ENCODE peak calls at places on chromosomes 1 and 21, in ten cellular contexts. One of them, this sample, is unnamed.

GRCh38 chr21:44093761-44094160 is 13.4 kb upstream of the PWP2 start:
- DNase-seq in AG10803: no peak
- DNase-seq in OCI-LY7: no peak
- DNase-seq in uterus: no peak
- DNase-seq in fibroblast of lung: no peak
- DNase-seq in fibroblast of mammary gland: no peak
- DNase-seq in lower lobe of right lung: no peak
- DNase-seq in AG09309: no peak
- DNase-seq in GM23338: no peak
- DNase-seq in kidney epithelial cell: no peak
- DNase-seq in this sample: no peak

GRCh38 chr1:86430376-86430775 is 6.4 kb downstream of the CLCA2 start:
- DNase-seq in AG10803: no peak
- DNase-seq in OCI-LY7: no peak
- DNase-seq in uterus: no peak
- DNase-seq in fibroblast of lung: no peak
- DNase-seq in fibroblast of mammary gland: no peak
- DNase-seq in lower lobe of right lung: no peak
- DNase-seq in AG09309: no peak
- DNase-seq in GM23338: no peak
- DNase-seq in kidney epithelial cell: no peak
- DNase-seq in this sample: no peak

GRCh38 chr1:64981602-64981981 is 15.2 kb upstream of the JAK1 start:
- DNase-seq in AG10803: no peak
- DNase-seq in OCI-LY7: no peak
- DNase-seq in uterus: no peak
- DNase-seq in fibroblast of lung: no peak
- DNase-seq in fibroblast of mammary gland: no peak
- DNase-seq in lower lobe of right lung: no peak
- DNase-seq in AG09309: no peak
- DNase-seq in GM23338: no peak
- DNase-seq in kidney epithelial cell: no peak
- DNase-seq in this sample: no peak

GRCh38 chr1:55155522-55155921 is 59.6 kb downstream of the USP24 start:
- DNase-seq in AG10803: no peak
- DNase-seq in OCI-LY7: no peak
- DNase-seq in uterus: no peak
- DNase-seq in fibroblast of lung: peak
- DNase-seq in fibroblast of mammary gland: peak
- DNase-seq in lower lobe of right lung: peak
- DNase-seq in AG09309: no peak
- DNase-seq in GM23338: peak
- DNase-seq in kidney epithelial cell: no peak
- DNase-seq in this sample: no peak

GRCh38 chr1:88701275-88701674 is 17.2 kb downstream of the PKN2 start:
- DNase-seq in AG10803: no peak
- DNase-seq in OCI-LY7: peak
- DNase-seq in uterus: no peak
- DNase-seq in fibroblast of lung: no peak
- DNase-seq in fibroblast of mammary gland: no peak
- DNase-seq in lower lobe of right lung: no peak
- DNase-seq in AG09309: no peak
- DNase-seq in GM23338: no peak
- DNase-seq in kidney epithelial cell: no peak
- DNase-seq in this sample: no peak

GRCh38 chr1:159175571-159175970 is 4.2 kb downstream of the CADM3 start:
- DNase-seq in AG10803: no peak
- DNase-seq in OCI-LY7: no peak
- DNase-seq in uterus: no peak
- DNase-seq in fibroblast of lung: no peak
- DNase-seq in fibroblast of mammary gland: no peak
- DNase-seq in lower lobe of right lung: no peak
- DNase-seq in AG09309: no peak
- DNase-seq in GM23338: no peak
- DNase-seq in kidney epithelial cell: no peak
- DNase-seq in this sample: no peak

GRCh38 chr1:78491311-78492071 is 717 bp downstream of the PTGFR start:
- DNase-seq in AG10803: peak
- DNase-seq in OCI-LY7: no peak
- DNase-seq in uterus: peak
- DNase-seq in fibroblast of lung: peak
- DNase-seq in fibroblast of mammary gland: peak
- DNase-seq in lower lobe of right lung: no peak
- DNase-seq in AG09309: no peak
- DNase-seq in GM23338: peak
- DNase-seq in kidney epithelial cell: peak
- DNase-seq in this sample: no peak

GRCh38 chr1:222095606-222096475 is 354.0 kb upstream of the DUSP10 start:
- DNase-seq in AG10803: no peak
- DNase-seq in OCI-LY7: peak
- DNase-seq in uterus: peak
- DNase-seq in fibroblast of lung: no peak
- DNase-seq in fibroblast of mammary gland: peak
- DNase-seq in lower lobe of right lung: no peak
- DNase-seq in AG09309: no peak
- DNase-seq in GM23338: peak
- DNase-seq in kidney epithelial cell: no peak
- DNase-seq in this sample: no peak

GRCh38 chr1:17010601-17011438 is 908 bp downstream of the ATP13A2 start:
- DNase-seq in AG10803: peak
- DNase-seq in OCI-LY7: peak
- DNase-seq in uterus: peak
- DNase-seq in fibroblast of lung: peak
- DNase-seq in fibroblast of mammary gland: peak
- DNase-seq in lower lobe of right lung: peak
- DNase-seq in AG09309: no peak
- DNase-seq in GM23338: no peak
- DNase-seq in kidney epithelial cell: no peak
- DNase-seq in this sample: no peak

GRCh38 chr21:46089285-46089684 is 8.6 kb upstream of the COL6A2 start:
- DNase-seq in AG10803: peak
- DNase-seq in OCI-LY7: no peak
- DNase-seq in uterus: no peak
- DNase-seq in fibroblast of lung: no peak
- DNase-seq in fibroblast of mammary gland: no peak
- DNase-seq in lower lobe of right lung: no peak
- DNase-seq in AG09309: no peak
- DNase-seq in GM23338: no peak
- DNase-seq in kidney epithelial cell: no peak
- DNase-seq in this sample: no peak

DNA sequence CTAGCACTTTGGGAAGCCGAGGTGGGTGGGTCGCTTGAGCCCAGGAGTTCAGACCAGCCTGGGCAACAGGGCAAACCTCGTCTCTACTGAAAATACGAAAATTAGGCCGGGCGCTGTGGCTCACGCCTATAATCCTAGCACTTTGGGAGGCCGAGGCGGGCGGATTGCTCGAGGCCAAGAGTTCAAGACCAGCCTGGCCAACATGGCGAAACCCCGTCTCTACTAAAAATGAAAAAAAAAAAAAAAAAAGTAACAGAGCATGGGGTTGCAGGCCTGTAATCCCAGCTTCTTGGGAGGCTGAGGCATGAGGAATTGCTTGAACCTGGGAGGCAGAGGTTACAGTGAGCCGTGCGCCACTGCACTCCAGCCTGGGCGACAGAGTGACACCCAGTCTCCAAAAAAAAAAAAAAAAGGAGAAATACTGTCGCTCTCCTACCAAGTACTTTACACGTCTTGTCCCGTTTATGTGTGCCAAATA is 724 bp upstream of the NEK2 start:
- DNase-seq in AG10803: no peak
- DNase-seq in OCI-LY7: no peak
- DNase-seq in uterus: no peak
- DNase-seq in fibroblast of lung: no peak
- DNase-seq in fibroblast of mammary gland: no peak
- DNase-seq in lower lobe of right lung: peak
- DNase-seq in AG09309: no peak
- DNase-seq in GM23338: no peak
- DNase-seq in kidney epithelial cell: no peak
- DNase-seq in this sample: no peak
- H3K4me3 ChIP-seq in AG10803: peak
- H3K4me3 ChIP-seq in OCI-LY7: peak
- H3K4me3 ChIP-seq in uterus: peak
- H3K4me3 ChIP-seq in fibroblast of lung: peak
- H3K4me3 ChIP-seq in fibroblast of mammary gland: peak
- H3K4me3 ChIP-seq in lower lobe of right lung: peak
- H3K4me3 ChIP-seq in AG09309: peak
- H3K4me3 ChIP-seq in GM23338: peak
- H3K4me3 ChIP-seq in kidney epithelial cell: peak
- H3K4me3 ChIP-seq in this sample: peak

DNA sequence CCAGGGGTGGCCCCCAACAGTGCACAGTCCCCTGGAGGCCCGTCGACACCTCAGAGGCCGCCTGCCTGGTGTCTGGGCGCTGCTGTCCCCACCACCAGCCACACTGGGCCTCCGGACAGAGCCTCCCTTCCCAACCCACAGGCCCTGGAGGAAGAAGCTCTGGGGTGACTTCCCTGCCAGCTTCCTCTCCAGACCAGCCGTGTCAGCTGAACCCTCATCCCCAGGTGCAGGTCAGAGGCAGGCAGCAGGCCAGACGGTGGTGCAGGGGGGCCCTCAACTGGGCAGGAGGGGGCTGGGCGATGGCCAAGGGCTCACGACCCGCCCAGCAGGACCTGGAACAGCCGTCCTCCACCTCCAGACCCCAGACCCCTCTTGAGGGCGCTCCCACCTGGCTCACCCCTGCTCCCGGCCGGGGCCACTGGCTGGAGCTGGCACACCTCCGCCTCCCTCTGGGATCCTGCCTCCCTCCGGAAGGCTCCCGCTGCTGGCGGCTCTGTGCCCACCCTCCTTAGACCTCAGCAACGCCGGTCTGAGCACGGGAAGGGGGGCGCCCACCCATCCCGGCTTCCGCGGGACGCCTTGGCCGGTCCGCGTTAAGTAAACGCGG is 520 bp downstream of the TNFRSF18 start:
- DNase-seq in AG10803: no peak
- DNase-seq in OCI-LY7: no peak
- DNase-seq in uterus: no peak
- DNase-seq in fibroblast of lung: no peak
- DNase-seq in fibroblast of mammary gland: no peak
- DNase-seq in lower lobe of right lung: peak
- DNase-seq in AG09309: no peak
- DNase-seq in GM23338: no peak
- DNase-seq in kidney epithelial cell: no peak
- DNase-seq in this sample: no peak
- TF ChIP-seq CTCF in AG10803: no peak
- TF ChIP-seq CTCF in OCI-LY7: no peak
- TF ChIP-seq CTCF in uterus: no peak
- TF ChIP-seq CTCF in fibroblast of lung: no peak
- TF ChIP-seq CTCF in fibroblast of mammary gland: no peak
- TF ChIP-seq CTCF in lower lobe of right lung: no peak
- TF ChIP-seq CTCF in AG09309: no peak
- TF ChIP-seq CTCF in GM23338: peak
- TF ChIP-seq CTCF in kidney epithelial cell: no peak
- TF ChIP-seq CTCF in this sample: no peak

GRCh38 chr1:10509823-10510509 is 35.2 kb downstream of the PEX14 start:
- DNase-seq in AG10803: no peak
- DNase-seq in OCI-LY7: no peak
- DNase-seq in uterus: no peak
- DNase-seq in fibroblast of lung: no peak
- DNase-seq in fibroblast of mammary gland: no peak
- DNase-seq in lower lobe of right lung: no peak
- DNase-seq in AG09309: no peak
- DNase-seq in GM23338: no peak
- DNase-seq in kidney epithelial cell: no peak
- DNase-seq in this sample: no peak
- H3K4me3 ChIP-seq in AG10803: no peak
- H3K4me3 ChIP-seq in OCI-LY7: no peak
- H3K4me3 ChIP-seq in uterus: no peak
- H3K4me3 ChIP-seq in fibroblast of lung: no peak
- H3K4me3 ChIP-seq in fibroblast of mammary gland: no peak
- H3K4me3 ChIP-seq in lower lobe of right lung: no peak
- H3K4me3 ChIP-seq in AG09309: no peak
- H3K4me3 ChIP-seq in GM23338: no peak
- H3K4me3 ChIP-seq in kidney epithelial cell: no peak
- H3K4me3 ChIP-seq in this sample: no peak

GRCh38 chr1:43072314-43072713 is 99.8 kb downstream of the EBNA1BP2 start:
- DNase-seq in AG10803: no peak
- DNase-seq in OCI-LY7: no peak
- DNase-seq in uterus: no peak
- DNase-seq in fibroblast of lung: no peak
- DNase-seq in fibroblast of mammary gland: no peak
- DNase-seq in lower lobe of right lung: no peak
- DNase-seq in AG09309: no peak
- DNase-seq in GM23338: no peak
- DNase-seq in kidney epithelial cell: no peak
- DNase-seq in this sample: no peak

GRCh38 chr1:43071241-43071640 is 100.8 kb downstream of the EBNA1BP2 start:
- DNase-seq in AG10803: no peak
- DNase-seq in OCI-LY7: no peak
- DNase-seq in uterus: no peak
- DNase-seq in fibroblast of lung: no peak
- DNase-seq in fibroblast of mammary gland: no peak
- DNase-seq in lower lobe of right lung: no peak
- DNase-seq in AG09309: no peak
- DNase-seq in GM23338: no peak
- DNase-seq in kidney epithelial cell: no peak
- DNase-seq in this sample: no peak

GRCh38 chr1:43074709-43075108 is 97.4 kb downstream of the EBNA1BP2 start:
- DNase-seq in AG10803: no peak
- DNase-seq in OCI-LY7: no peak
- DNase-seq in uterus: no peak
- DNase-seq in fibroblast of lung: no peak
- DNase-seq in fibroblast of mammary gland: no peak
- DNase-seq in lower lobe of right lung: no peak
- DNase-seq in AG09309: no peak
- DNase-seq in GM23338: no peak
- DNase-seq in kidney epithelial cell: no peak
- DNase-seq in this sample: no peak

GRCh38 chr1:43073490-43074230 is 98.4 kb downstream of the EBNA1BP2 start:
- DNase-seq in AG10803: peak
- DNase-seq in OCI-LY7: peak
- DNase-seq in uterus: peak
- DNase-seq in fibroblast of lung: peak
- DNase-seq in fibroblast of mammary gland: peak
- DNase-seq in lower lobe of right lung: peak
- DNase-seq in AG09309: peak
- DNase-seq in GM23338: peak
- DNase-seq in kidney epithelial cell: no peak
- DNase-seq in this sample: no peak

DNA sequence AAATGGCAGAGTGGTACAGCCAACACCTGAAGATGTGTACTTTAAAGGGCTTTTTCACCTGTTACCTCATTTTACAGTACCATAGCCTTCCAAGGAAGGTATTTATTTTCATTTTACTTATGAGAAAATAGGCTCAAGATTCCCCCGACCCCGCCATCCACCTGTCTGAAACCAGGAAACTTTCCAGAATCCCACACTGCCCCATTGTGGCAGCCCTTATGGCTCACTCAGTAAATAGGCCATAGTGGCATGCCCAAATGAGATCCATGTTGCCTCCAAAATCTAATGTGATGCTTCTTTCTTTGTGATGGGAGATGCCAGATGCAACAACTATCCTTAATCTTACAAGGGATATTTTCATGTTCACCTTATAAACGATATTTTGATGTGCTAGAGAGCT is 97.8 kb downstream of the EBNA1BP2 start:
- DNase-seq in AG10803: no peak
- DNase-seq in OCI-LY7: no peak
- DNase-seq in uterus: no peak
- DNase-seq in fibroblast of lung: no peak
- DNase-seq in fibroblast of mammary gland: no peak
- DNase-seq in lower lobe of right lung: no peak
- DNase-seq in AG09309: no peak
- DNase-seq in GM23338: peak
- DNase-seq in kidney epithelial cell: no peak
- DNase-seq in this sample: no peak
- TF ChIP-seq CTCF in AG10803: no peak
- TF ChIP-seq CTCF in OCI-LY7: no peak
- TF ChIP-seq CTCF in uterus: no peak
- TF ChIP-seq CTCF in fibroblast of lung: no peak
- TF ChIP-seq CTCF in fibroblast of mammary gland: no peak
- TF ChIP-seq CTCF in lower lobe of right lung: no peak
- TF ChIP-seq CTCF in AG09309: no peak
- TF ChIP-seq CTCF in GM23338: peak
- TF ChIP-seq CTCF in kidney epithelial cell: peak
- TF ChIP-seq CTCF in this sample: peak